ENCODE peak calls at places on chromosomes 16 and 17, in eight cellular contexts. R, N, W, M, H, E, L and I are unnamed samples.

GRCh38 chr17:75776399-75777242 is 8.0 kb upstream of the UNK start:
- DNase-seq in W (no peak), M (peak; percentile 31), N (no peak), R (no peak), E (no peak), L (no peak), H (peak; percentile 25), I (no peak)

GRCh38 chr16:9136596-9136995 is 45.2 kb downstream of the HAPSTR1 start:
- DNase-seq in L (no peak), E (no peak), W (no peak), R (no peak), N (no peak), M (no peak), H (no peak), I (no peak)

GRCh38 chr17:27560668-27561067 is 70.3 kb upstream of the LGALS9 start:
- DNase-seq in N (no peak), R (no peak), L (no peak), E (no peak), H (no peak), W (peak; percentile 85), M (no peak), I (no peak)

GRCh38 chr17:31448467-31449077 is 57.1 kb downstream of the RAB11FIP4 start:
- DNase-seq in L (no peak), H (peak; percentile 38), N (no peak), W (no peak), M (peak; percentile 55), E (no peak), R (no peak), I (no peak)

GRCh38 chr16:11748404-11749254 is 6.0 kb upstream of the TXNDC11 start:
- DNase-seq in H (no peak), N (no peak), E (no peak), M (no peak), R (no peak), W (no peak), L (no peak), I (no peak)

GRCh38 chr17:70298929-70299529 is 129.7 kb downstream of the KCNJ2 start:
- DNase-seq in M (no peak), N (no peak), R (no peak), W (no peak), L (no peak), H (no peak), E (no peak), I (no peak)

GRCh38 chr16:29815032-29815721 is 775 bp upstream of the PAGR1 start:
- DNase-seq in N (peak; percentile 67), H (no peak), W (no peak), R (peak; percentile 81), L (no peak), M (no peak), E (no peak), I (no peak)

GRCh38 chr16:1403733-1404132 is 10.8 kb downstream of the UNKL start:
- DNase-seq in L (no peak), M (no peak), H (no peak), R (peak; percentile 60), W (no peak), N (no peak), E (no peak), I (no peak)

GRCh38 chr17:38357488-38358123 is 6.0 kb downstream of the SOCS7 start:
- DNase-seq in L (no peak), E (no peak), W (no peak), N (no peak), M (peak; percentile 49), R (no peak), H (peak; percentile 15), I (no peak)